ENCODE peak calls at places on chromosomes 4 and X, in five cellular contexts. R is GM13977, T is vagina, E is HCEC 1CT, U is Caki2. L is an unnamed sample.

GRCh38 chr4:64399313-64400109 is 9.7 kb downstream of the TECRL start:
- DNase-seq in R (no peak), U (no peak), T (no peak), E (no peak), L (no peak)

GRCh38 chr4:147034372-147034771 is 88.7 kb upstream of the TTC29 start:
- DNase-seq in E (no peak), R (no peak), U (no peak), T (no peak), L (peak; percentile 7)

GRCh38 chrX:97683256-97683655 is 799.5 kb downstream of the RPA4 start:
- DNase-seq in E (no peak), R (no peak), T (no peak), U (no peak), L (no peak)

GRCh38 chr4:119138046-119138445 is 2.4 kb downstream of the MYOZ2 start:
- DNase-seq in R (no peak), U (no peak), E (peak; percentile 5), T (no peak), L (peak; percentile 63)

GRCh38 chrX:150648296-150648940 is 44.8 kb upstream of the MTMR1 start:
- DNase-seq in R (no peak), U (no peak), T (no peak), E (no peak), L (no peak)

GRCh38 chr4:99593781-99594636 is 19.4 kb downstream of the MTTP start:
- DNase-seq in R (no peak), U (no peak), E (no peak), T (no peak), L (no peak)

GRCh38 chr4:94507708-94508107 is 56.0 kb downstream of the PDLIM5 start:
- DNase-seq in U (peak; percentile 71), E (peak; percentile 84), T (no peak), R (no peak), L (peak; percentile 89)

GRCh38 chr4:184322328-184323025 is 104.8 kb upstream of the ENPP6 start:
- DNase-seq in T (peak; percentile 11), U (no peak), R (no peak), E (no peak), L (no peak)